ENCODE peak calls at places on chromosome 1, in nine cellular contexts. Q is fibroblast of lung, Z is astrocyte, N is ovary, X is heart right ventricle, I is pancreas, K is Panc1, S is psoas muscle, F is heart left ventricle. H is an unnamed sample.

GRCh38 chr1:46605242-46605641 is 1.2 kb upstream of the MKNK1 start:
- DNase-seq in Q (no peak), Z (no peak), N (no peak), X (no peak), I (no peak), K (no peak), S (no peak), F (no peak), H (no peak)

GRCh38 chr1:93441589-93441988 is 6.3 kb upstream of the FNBP1L start:
- DNase-seq in Q (no peak), Z (no peak), N (no peak), X (no peak), I (no peak), K (no peak), S (no peak), F (no peak), H (no peak)

GRCh38 chr1:18557621-18558465 is 72.8 kb upstream of the PAX7 start:
- DNase-seq in Q (no peak), Z (no peak), N (no peak), X (no peak), I (no peak), K (no peak), S (no peak), F (no peak), H (peak; percentile 54)

GRCh38 chr1:88774151-88774556 is 90.1 kb downstream of the PKN2 start:
- DNase-seq in Q (peak; percentile 26), Z (peak; percentile 12), N (no peak), X (no peak), I (no peak), K (no peak), S (no peak), F (no peak), H (no peak)

GRCh38 chr1:44266400-44267344 is 53.4 kb downstream of the DMAP1 start:
- DNase-seq in Q (no peak), Z (no peak), N (no peak), X (no peak), I (no peak), K (no peak), S (no peak), F (no peak), H (no peak)

GRCh38 chr1:147243228-147243685 is 773 bp downstream of the CHD1L start:
- DNase-seq in Q (no peak), Z (peak; percentile 77), N (peak; percentile 28), X (no peak), I (peak; percentile 67), K (no peak), S (no peak), F (peak; percentile 69), H (peak; percentile 61)

GRCh38 chr1:24586970-24587820 is 31.3 kb downstream of the NCMAP start:
- DNase-seq in Q (peak; percentile 43), Z (peak; percentile 25), N (no peak), X (peak; percentile 16), I (no peak), K (peak; percentile 32), S (no peak), F (no peak), H (peak; percentile 66)

GRCh38 chr1:198929961-198930599 is 291.2 kb downstream of the PTPRC start:
- DNase-seq in Q (peak; percentile 78), Z (peak; percentile 75), N (no peak), X (no peak), I (no peak), K (no peak), S (no peak), F (no peak), H (no peak)

GRCh38 chr1:227544677-227545076 is 18.7 kb upstream of the ZNF678 start:
- DNase-seq in Q (no peak), Z (no peak), N (no peak), X (no peak), I (peak; percentile 45), K (no peak), S (peak; percentile 40), F (no peak), H (no peak)

GRCh38 chr1:234186037-234186688 is 187.1 kb upstream of the COA6 start:
- DNase-seq in Q (peak; percentile 98), Z (peak; percentile 97), N (no peak), X (no peak), I (no peak), K (peak; percentile 89), S (no peak), F (no peak), H (peak; percentile 21)

GRCh38 chr1:234185438-234185837 is 187.8 kb upstream of the COA6 start:
- DNase-seq in Q (no peak), Z (no peak), N (no peak), X (no peak), I (no peak), K (no peak), S (no peak), F (no peak), H (no peak)

GRCh38 chr1:234188454-234188792 is 184.8 kb upstream of the COA6 start:
- DNase-seq in Q (no peak), Z (no peak), N (no peak), X (no peak), I (no peak), K (no peak), S (no peak), F (no peak), H (no peak)
- TF ChIP-seq CTCF in Q (no peak), Z (no peak), N (no peak), X (no peak), I (no peak), K (peak; percentile 30), S (no peak), F (no peak), H (no peak)

DNA sequence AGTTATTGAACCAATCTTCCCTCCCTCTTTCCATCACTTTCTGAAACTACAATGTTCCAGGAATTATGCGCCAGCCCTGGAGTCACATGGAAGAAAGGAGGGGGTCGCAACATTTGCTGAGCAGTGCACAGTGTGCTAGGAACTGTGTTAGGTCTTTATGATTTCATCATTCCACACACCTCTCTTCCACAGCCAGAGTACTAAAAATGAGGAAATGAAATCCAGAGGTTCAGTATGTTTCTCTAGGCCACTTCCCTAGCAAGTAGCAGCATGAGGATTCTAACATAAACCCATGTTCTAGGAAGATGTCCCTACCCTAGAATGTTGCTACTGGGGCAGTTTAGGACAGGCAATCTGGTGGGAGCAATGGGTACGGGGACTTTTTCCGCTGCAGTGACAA is 158.1 kb downstream of the SLC45A1 start:
- DNase-seq in Q (no peak), Z (no peak), N (no peak), X (no peak), I (no peak), K (no peak), S (no peak), F (no peak), H (no peak)
- H3K4me1 ChIP-seq in Q (peaks cover 2% of the 10 kb centered on the region), Z (peaks cover 11% of the 10 kb centered on the region), N (peaks cover 2% of the 10 kb centered on the region), X (peaks cover 21% of the 10 kb centered on the region), I (no peaks in the 10 kb centered on the region), K (no peaks in the 10 kb centered on the region), S (peaks cover 26% of the 10 kb centered on the region), F (peaks cover 5% of the 10 kb centered on the region), H (peaks cover 8% of the 10 kb centered on the region)

DNA sequence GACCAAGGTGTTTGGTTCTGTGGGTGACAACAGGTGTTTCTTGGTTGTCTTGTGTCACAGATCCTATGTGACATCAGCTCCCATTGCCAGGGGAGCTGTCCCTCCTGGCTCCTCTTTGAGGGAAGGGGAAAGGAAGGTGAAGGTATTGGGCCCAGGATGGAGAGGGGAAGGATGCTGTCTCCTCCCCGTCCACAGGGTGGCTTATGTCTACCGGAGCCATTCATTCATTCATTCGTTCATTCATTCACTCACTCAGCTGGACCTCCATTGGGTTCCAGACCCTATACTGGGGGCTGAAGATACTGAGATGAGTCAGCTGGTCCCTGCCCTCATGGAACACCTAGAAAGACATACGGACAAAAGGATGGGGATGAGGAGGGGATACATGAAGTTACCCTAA is 38.9 kb downstream of the EPHB2 start:
- DNase-seq in Q (no peak), Z (no peak), N (no peak), X (no peak), I (no peak), K (no peak), S (no peak), F (no peak), H (no peak)
- TF ChIP-seq CTCF in Q (no peak), Z (no peak), N (no peak), X (no peak), I (no peak), K (no peak), S (no peak), F (no peak), H (no peak)

GRCh38 chr1:155940531-155940992 is 876 bp upstream of the RXFP4 start:
- DNase-seq in Q (peak; percentile 45), Z (peak; percentile 27), N (peak; percentile 52), X (peak; percentile 74), I (no peak), K (peak; percentile 36), S (no peak), F (no peak), H (peak; percentile 54)
- H3K4me1 ChIP-seq in Q (peaks cover 3% of the 10 kb centered on the region), Z (peaks cover 28% of the 10 kb centered on the region), N (peaks cover 6% of the 10 kb centered on the region), X (peaks cover 58% of the 10 kb centered on the region), I (peaks cover 8% of the 10 kb centered on the region), K (peaks cover 58% of the 10 kb centered on the region), S (peaks cover 14% of the 10 kb centered on the region), F (peaks cover 34% of the 10 kb centered on the region), H (peaks cover 18% of the 10 kb centered on the region)

H was measured in cardiac muscle cell.